ENCODE peak calls at places on chromosome 13, in nine cellular contexts. U is GM23338, V is cardiac muscle cell, Y is brain microvascular endothelial cell, N is fibroblast of lung, D is colonic mucosa, F is heart left ventricle, J is HCT116, G is uterus. X is an unnamed sample. For H3K36me3, the result is how much of the 10 kb centered on the place peaks cover.

GRCh38 chr13:71015516-71015915 is 851.5 kb downstream of the DACH1 start:
- DNase-seq in U (no peak), V (no peak), Y (no peak), N (no peak), D (no peak), F (no peak), J (no peak), G (no peak), X (no peak)

GRCh38 chr13:101416181-101417042 is at the start of gene NALCN:
- DNase-seq in U (peak), V (peak), Y (no peak), N (peak), D (no peak), F (peak), J (no peak), G (no peak), X (no peak)

GRCh38 chr13:68275758-68276157 is 1045.6 kb upstream of the PCDH9 start:
- DNase-seq in U (no peak), V (no peak), Y (no peak), N (no peak), D (no peak), F (no peak), J (no peak), G (no peak), X (no peak)

GRCh38 chr13:72458701-72459100 is 268.7 kb downstream of the MZT1 start:
- DNase-seq in U (peak), V (peak), Y (peak), N (peak), D (no peak), F (no peak), J (no peak), G (no peak), X (no peak)

GRCh38 chr13:63625869-63626268 is 2210.2 kb upstream of the PCDH20 start:
- DNase-seq in U (peak), V (no peak), Y (peak), N (peak), D (no peak), F (no peak), J (no peak), G (no peak), X (no peak)

GRCh38 chr13:32790731-32791130 is 204.5 kb downstream of the PDS5B start:
- DNase-seq in U (peak), V (peak), Y (no peak), N (no peak), D (no peak), F (no peak), J (no peak), G (no peak), X (no peak)

GRCh38 chr13:62846302-62846701 is 1430.7 kb upstream of the PCDH20 start:
- DNase-seq in U (no peak), V (no peak), Y (no peak), N (peak), D (no peak), F (no peak), J (peak), G (no peak), X (no peak)

GRCh38 chr13:52353116-52353718 is 52.8 kb downstream of the THSD1 start:
- DNase-seq in U (no peak), V (peak), Y (peak), N (peak), D (no peak), F (no peak), J (no peak), G (no peak), X (no peak)

GRCh38 chr13:94660695-94661324 is 51.5 kb downstream of the SOX21 start:
- DNase-seq in U (peak), V (peak), Y (peak), N (peak), D (no peak), F (no peak), J (no peak), G (no peak), X (no peak)

GRCh38 chr13:67084066-67084465 is 146.1 kb downstream of the PCDH9 start:
- DNase-seq in U (no peak), V (peak), Y (no peak), N (no peak), D (no peak), F (no peak), J (no peak), G (no peak), X (no peak)

GRCh38 chr13:44312898-44313551 is 60.6 kb upstream of the SERP2 start:
- DNase-seq in U (no peak), V (peak), Y (peak), N (peak), D (peak), F (no peak), J (peak), G (no peak), X (no peak)

GRCh38 chr13:28576037-28576436 is 81.1 kb upstream of the FLT1 start:
- DNase-seq in U (no peak), V (no peak), Y (no peak), N (no peak), D (no peak), F (no peak), J (no peak), G (no peak), X (no peak)

GRCh38 chr13:80979035-80979641 is 638.2 kb upstream of the SPRY2 start:
- DNase-seq in U (peak), V (peak), Y (peak), N (peak), D (peak), F (peak), J (peak), G (peak), X (peak)

GRCh38 chr13:94343243-94343585 is 136.3 kb downstream of the DCT start:
- DNase-seq in U (no peak), V (no peak), Y (peak), N (no peak), D (no peak), F (no peak), J (no peak), G (no peak), X (no peak)

GRCh38 chr13:94968040-94968756 is 255.9 kb upstream of the SOX21 start:
- DNase-seq in U (peak), V (peak), Y (no peak), N (peak), D (no peak), F (no peak), J (no peak), G (no peak), X (no peak)

GRCh38 chr13:41028051-41028450 is 8.9 kb upstream of the ELF1 start:
- DNase-seq in U (no peak), V (no peak), Y (peak), N (no peak), D (no peak), F (no peak), J (no peak), G (no peak), X (no peak)

GRCh38 chr13:51765142-51765515 is 38.8 kb downstream of the DHRS12 start:
- DNase-seq in U (no peak), V (no peak), Y (no peak), N (peak), D (no peak), F (no peak), J (no peak), G (no peak), X (no peak)

GRCh38 chr13:108345016-108345415 is 75.5 kb downstream of the TNFSF13B start:
- DNase-seq in U (peak), V (no peak), Y (no peak), N (no peak), D (no peak), F (no peak), J (no peak), G (no peak), X (no peak)

GRCh38 chr13:108621421-108621820 is 8.0 kb upstream of the MYO16 start:
- DNase-seq in U (no peak), V (no peak), Y (no peak), N (no peak), D (no peak), F (no peak), J (no peak), G (no peak), X (no peak)

GRCh38 chr13:78319101-78319627 is 284.2 kb downstream of the POU4F1 start:
- DNase-seq in U (no peak), V (no peak), Y (no peak), N (no peak), D (no peak), F (no peak), J (no peak), G (no peak), X (no peak)

GRCh38 chr13:34356686-34357434 is 538.9 kb downstream of the RFC3 start:
- DNase-seq in U (no peak), V (no peak), Y (no peak), N (no peak), D (no peak), F (no peak), J (no peak), G (no peak), X (no peak)

GRCh38 chr13:34019870-34020269 is 201.9 kb downstream of the RFC3 start:
- DNase-seq in U (no peak), V (no peak), Y (no peak), N (no peak), D (peak), F (no peak), J (peak), G (no peak), X (no peak)

GRCh38 chr13:102045713-102046112 is 356.1 kb downstream of the FGF14 start:
- DNase-seq in U (peak), V (no peak), Y (no peak), N (no peak), D (no peak), F (no peak), J (no peak), G (no peak), X (no peak)

GRCh38 chr13:21852043-21852442 is 181.2 kb downstream of the FGF9 start:
- DNase-seq in U (no peak), V (no peak), Y (no peak), N (no peak), D (no peak), F (no peak), J (no peak), G (no peak), X (no peak)

GRCh38 chr13:22175815-22176214 is 504.9 kb downstream of the FGF9 start:
- DNase-seq in U (peak), V (no peak), Y (no peak), N (no peak), D (no peak), F (no peak), J (no peak), G (no peak), X (no peak)

GRCh38 chr13:40401911-40402776 is 264.3 kb downstream of the FOXO1 start:
- DNase-seq in U (no peak), V (peak), Y (peak), N (peak), D (peak), F (peak), J (peak), G (peak), X (peak)

GRCh38 chr13:24172071-24172470 is 11.6 kb downstream of the SPATA13 start:
- DNase-seq in U (no peak), V (no peak), Y (no peak), N (no peak), D (no peak), F (no peak), J (no peak), G (no peak), X (no peak)

GRCh38 chr13:52036037-52036436 is 11.5 kb downstream of the UTP14C start:
- DNase-seq in U (no peak), V (no peak), Y (no peak), N (no peak), D (no peak), F (no peak), J (no peak), G (no peak), X (no peak)

GRCh38 chr13:39023761-39024160 is 14.1 kb downstream of the PROSER1 start:
- DNase-seq in U (no peak), V (peak), Y (no peak), N (no peak), D (peak), F (no peak), J (no peak), G (no peak), X (peak)

GRCh38 chr13:39025433-39025839 is 12.5 kb downstream of the PROSER1 start:
- DNase-seq in U (peak), V (no peak), Y (no peak), N (no peak), D (no peak), F (no peak), J (no peak), G (no peak), X (no peak)

GRCh38 chr13:39020853-39021462 is 16.9 kb downstream of the PROSER1 start:
- DNase-seq in U (no peak), V (no peak), Y (no peak), N (no peak), D (no peak), F (no peak), J (no peak), G (no peak), X (no peak)

GRCh38 chr13:39023316-39023715 is 14.6 kb downstream of the PROSER1 start:
- DNase-seq in U (peak), V (peak), Y (no peak), N (peak), D (no peak), F (no peak), J (no peak), G (no peak), X (no peak)
- H3K36me3 ChIP-seq in U (under half), V (half or more), Y (under half), N (under half), D (under half), F (half or more), J (under half), G (under half), X (under half)

DNA sequence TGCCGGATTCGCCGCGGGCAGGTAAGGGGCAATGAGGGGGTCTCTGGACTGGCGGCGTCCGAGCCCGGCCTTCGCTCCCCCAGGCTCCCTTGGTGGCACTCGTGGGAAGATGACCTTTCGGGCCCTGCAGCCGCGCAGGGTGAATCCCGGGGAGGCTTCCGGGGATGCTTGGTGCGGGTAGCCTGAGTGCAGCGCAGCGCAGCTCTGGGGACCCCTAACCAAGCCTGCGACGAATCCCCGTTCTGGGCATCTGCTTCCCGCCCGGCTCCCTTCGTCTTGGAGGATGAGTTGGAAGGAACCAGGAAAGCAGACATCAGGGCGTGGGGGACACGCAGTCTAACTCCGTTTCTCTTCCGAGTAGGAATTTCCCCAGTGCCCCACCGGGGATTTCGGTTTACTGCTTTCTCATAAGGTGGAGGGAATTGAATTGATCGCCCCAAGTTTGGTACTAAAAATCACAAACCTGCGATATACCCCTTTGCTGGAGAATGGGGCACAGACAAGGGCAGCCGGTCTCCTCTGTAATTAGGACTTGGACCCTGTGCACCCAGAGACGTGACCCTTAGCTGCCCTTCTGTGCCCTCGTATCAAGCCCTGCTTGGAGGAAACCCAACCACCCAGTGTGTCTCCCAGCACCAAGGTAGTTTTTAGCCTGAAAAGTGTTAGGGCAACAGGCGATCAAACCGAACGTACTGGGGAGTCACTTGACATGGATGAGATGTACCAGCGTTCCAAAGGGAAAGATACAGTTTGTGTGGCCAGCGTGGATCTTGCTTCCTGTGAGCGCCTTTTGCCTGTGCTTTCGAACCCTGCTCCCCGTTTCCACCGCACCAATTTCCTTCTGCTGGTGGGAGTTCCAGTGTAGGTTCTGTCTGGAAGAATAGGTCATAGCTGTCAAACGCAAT is 1.0 kb downstream of the GPC5 start:
- DNase-seq in U (peak), V (no peak), Y (no peak), N (no peak), D (no peak), F (peak), J (no peak), G (no peak), X (no peak)
- H3K4me3 ChIP-seq in U (peak), V (peak), Y (peak), N (peak), D (peak), F (peak), J (no peak), G (peak), X (no peak)

GRCh38 chr13:110635405-110636002 is 20.2 kb downstream of the NAXD start:
- DNase-seq in U (no peak), V (no peak), Y (no peak), N (no peak), D (no peak), F (no peak), J (no peak), G (no peak), X (no peak)

GRCh38 chr13:110634558-110634957 is 19.2 kb downstream of the NAXD start:
- DNase-seq in U (no peak), V (peak), Y (peak), N (peak), D (no peak), F (no peak), J (peak), G (no peak), X (no peak)

GRCh38 chr13:110636701-110637201 is 21.4 kb downstream of the NAXD start:
- DNase-seq in U (no peak), V (no peak), Y (no peak), N (no peak), D (no peak), F (no peak), J (no peak), G (no peak), X (no peak)

GRCh38 chr13:110637275-110637674 is 21.9 kb downstream of the NAXD start:
- DNase-seq in U (no peak), V (no peak), Y (no peak), N (no peak), D (no peak), F (no peak), J (no peak), G (no peak), X (no peak)

GRCh38 chr13:110636053-110636475 is 20.7 kb downstream of the NAXD start:
- DNase-seq in U (no peak), V (no peak), Y (no peak), N (no peak), D (no peak), F (no peak), J (no peak), G (no peak), X (no peak)
- H3K36me3 ChIP-seq in U (under half), V (under half), Y (under half), N (under half), D (under half), F (half or more), J (under half), G (under half), X (under half)

GRCh38 chr13:113110852-113111315 is 5.3 kb downstream of the F7 start:
- DNase-seq in U (no peak), V (no peak), Y (no peak), N (no peak), D (no peak), F (peak), J (no peak), G (no peak), X (no peak)
- H3K4me3 ChIP-seq in U (peak), V (no peak), Y (no peak), N (no peak), D (peak), F (peak), J (no peak), G (peak), X (no peak)

DNA sequence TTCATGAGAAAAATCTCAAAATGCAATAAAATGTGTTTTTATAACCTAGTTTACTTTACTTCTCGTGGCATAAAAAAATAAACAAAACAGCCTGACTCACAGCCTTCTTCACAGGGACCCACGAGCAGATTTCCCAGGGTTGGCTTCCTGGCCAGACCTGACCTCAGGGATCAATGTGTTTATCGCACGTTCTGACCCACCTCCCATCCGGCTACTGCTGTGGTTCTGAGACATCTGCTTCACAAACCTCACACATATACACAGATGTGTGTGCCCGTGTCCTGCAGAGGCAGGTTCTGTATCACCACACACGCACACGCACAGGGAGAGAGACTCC is 118.3 kb downstream of the COL4A2 start:
- DNase-seq in U (no peak), V (no peak), Y (peak), N (peak), D (no peak), F (no peak), J (no peak), G (no peak), X (no peak)
- H3K36me3 ChIP-seq in U (under half), V (under half), Y (half or more), N (under half), D (under half), F (half or more), J (under half), G (under half), X (under half)

DNA sequence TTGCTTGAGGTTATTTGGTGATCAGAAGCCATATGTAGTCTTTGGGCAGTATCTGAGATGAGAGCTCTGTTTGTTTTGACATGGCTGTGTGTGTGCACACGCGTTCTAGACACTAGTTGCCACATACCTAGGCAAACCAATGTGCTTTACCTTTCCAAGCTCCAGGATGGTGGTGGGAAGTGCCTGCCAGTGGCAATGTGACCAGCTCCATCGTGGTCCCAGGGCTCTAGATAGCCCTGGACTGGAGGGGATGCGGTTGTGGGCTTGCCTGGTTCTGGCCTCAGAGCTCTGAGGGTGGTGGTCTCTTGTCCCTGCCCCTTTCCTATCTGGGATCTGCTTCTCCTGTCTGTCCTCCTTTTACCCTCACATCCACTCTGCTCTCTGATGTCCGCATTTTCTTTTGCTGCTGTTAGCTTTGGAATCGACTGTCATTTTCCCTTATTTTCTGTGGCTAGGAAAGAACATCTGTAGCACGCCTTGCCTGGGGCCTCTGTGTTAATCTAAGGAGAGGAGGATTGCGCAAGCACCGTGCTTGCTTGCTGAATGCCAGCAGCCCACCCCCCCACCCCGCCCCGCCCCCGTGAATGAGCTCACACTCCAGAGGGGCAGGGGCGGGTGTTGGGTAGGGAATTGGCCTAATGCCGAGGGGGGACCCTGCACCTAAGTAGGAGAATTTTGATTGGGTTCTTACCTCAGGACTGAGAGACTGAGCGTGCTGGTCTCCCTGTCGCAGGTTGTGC is 89.5 kb downstream of the ARHGEF7 start:
- DNase-seq in U (peak), V (peak), Y (peak), N (peak), D (no peak), F (peak), J (no peak), G (peak), X (no peak)
- H3K4me3 ChIP-seq in U (peak), V (no peak), Y (peak), N (peak), D (no peak), F (peak), J (no peak), G (no peak), X (no peak)